ENCODE peak calls at places on chromosomes 13 and 19, in four cellular contexts. One of them, this sample, is unnamed.

GRCh38 chr19:19549804-19550453 is 11.9 kb downstream of the CILP2 start:
- DNase-seq in aorta: no peak
- DNase-seq in HT-29: no peak
- DNase-seq in mesenteric fat pad: no peak
- DNase-seq in this sample: peak; percentile 26

GRCh38 chr13:46893820-46894533 is 2.9 kb downstream of the HTR2A start:
- DNase-seq in aorta: peak; percentile 79
- DNase-seq in mesenteric fat pad: peak; percentile 93
- DNase-seq in HT-29: peak; percentile 81
- DNase-seq in this sample: peak; percentile 55

GRCh38 chr13:112106467-112107141 is 39.7 kb downstream of the SOX1 start:
- DNase-seq in HT-29: no peak
- DNase-seq in aorta: no peak
- DNase-seq in mesenteric fat pad: no peak
- DNase-seq in this sample: no peak

GRCh38 chr13:98439896-98440295 is 137.0 kb downstream of the STK24 start:
- DNase-seq in HT-29: no peak
- DNase-seq in aorta: peak; percentile 30
- DNase-seq in mesenteric fat pad: no peak
- DNase-seq in this sample: no peak

GRCh38 chr19:2820112-2820702 is 539 bp downstream of the ZNF554 start:
- DNase-seq in HT-29: no peak
- DNase-seq in aorta: no peak
- DNase-seq in mesenteric fat pad: no peak
- DNase-seq in this sample: no peak

GRCh38 chr13:39855236-39855635 is 199.8 kb downstream of the COG6 start:
- DNase-seq in aorta: no peak
- DNase-seq in HT-29: no peak
- DNase-seq in mesenteric fat pad: no peak
- DNase-seq in this sample: no peak

GRCh38 chr13:51707468-51707867 is 96.5 kb downstream of the DHRS12 start:
- DNase-seq in mesenteric fat pad: no peak
- DNase-seq in HT-29: no peak
- DNase-seq in aorta: no peak
- DNase-seq in this sample: no peak

GRCh38 chr13:66219493-66219892 is 1010.6 kb downstream of the PCDH9 start:
- DNase-seq in mesenteric fat pad: no peak
- DNase-seq in HT-29: no peak
- DNase-seq in aorta: no peak
- DNase-seq in this sample: no peak

GRCh38 chr13:28037399-28037798 is 48.9 kb upstream of the URAD start:
- DNase-seq in mesenteric fat pad: no peak
- DNase-seq in aorta: no peak
- DNase-seq in HT-29: no peak
- DNase-seq in this sample: no peak

GRCh38 chr19:14089412-14089661 is 1.2 kb downstream of the SAMD1 start:
- DNase-seq in aorta: no peak
- DNase-seq in mesenteric fat pad: no peak
- DNase-seq in HT-29: no peak
- DNase-seq in this sample: no peak

GRCh38 chr13:111904166-111904565 is 162.8 kb upstream of the SOX1 start:
- DNase-seq in HT-29: no peak
- DNase-seq in mesenteric fat pad: no peak
- DNase-seq in aorta: no peak
- DNase-seq in this sample: no peak

GRCh38 chr13:28179974-28180373 is 41.6 kb downstream of the PAN3 start:
- DNase-seq in HT-29: no peak
- DNase-seq in aorta: no peak
- DNase-seq in mesenteric fat pad: no peak
- DNase-seq in this sample: no peak

GRCh38 chr13:57314897-57315520 is 148.0 kb downstream of the PRR20E start:
- DNase-seq in mesenteric fat pad: no peak
- DNase-seq in HT-29: no peak
- DNase-seq in aorta: no peak
- DNase-seq in this sample: no peak

GRCh38 chr13:110538632-110539031 is 22.9 kb downstream of the RAB20 start:
- DNase-seq in mesenteric fat pad: no peak
- DNase-seq in HT-29: no peak
- DNase-seq in aorta: peak; percentile 79
- DNase-seq in this sample: no peak

GRCh38 chr13:53310786-53311185 is 282.2 kb downstream of the OLFM4 start:
- DNase-seq in HT-29: no peak
- DNase-seq in mesenteric fat pad: no peak
- DNase-seq in aorta: no peak
- DNase-seq in this sample: no peak

GRCh38 chr13:34469212-34469983 is 472.7 kb upstream of the NBEA start:
- DNase-seq in mesenteric fat pad: no peak
- DNase-seq in HT-29: peak; percentile 81
- DNase-seq in aorta: no peak
- DNase-seq in this sample: no peak

GRCh38 chr19:32022044-32022945 is 323.1 kb upstream of the ZNF507 start:
- DNase-seq in aorta: no peak
- DNase-seq in mesenteric fat pad: no peak
- DNase-seq in HT-29: no peak
- DNase-seq in this sample: no peak

GRCh38 chr19:28929026-28929425 is 283.9 kb downstream of the UQCRFS1 start:
- DNase-seq in aorta: no peak
- DNase-seq in mesenteric fat pad: no peak
- DNase-seq in HT-29: no peak
- DNase-seq in this sample: no peak

GRCh38 chr19:8615813-8616596 is 5.5 kb upstream of the ADAMTS10 start:
- DNase-seq in mesenteric fat pad: no peak
- DNase-seq in HT-29: peak; percentile 38
- DNase-seq in aorta: peak; percentile 81
- DNase-seq in this sample: peak; percentile 58

GRCh38 chr13:27158335-27158734 is 13.3 kb downstream of the USP12 start:
- DNase-seq in HT-29: no peak
- DNase-seq in aorta: no peak
- DNase-seq in mesenteric fat pad: no peak
- DNase-seq in this sample: no peak

GRCh38 chr13:110242615-110243014 is 64.3 kb downstream of the COL4A1 start:
- DNase-seq in aorta: no peak
- DNase-seq in mesenteric fat pad: no peak
- DNase-seq in HT-29: no peak
- DNase-seq in this sample: no peak

GRCh38 chr19:12224676-12225075 is 61.8 kb downstream of the ZNF136 start:
- DNase-seq in HT-29: no peak
- DNase-seq in mesenteric fat pad: no peak
- DNase-seq in aorta: no peak
- DNase-seq in this sample: no peak

GRCh38 chr13:60572003-60572792 is 175.2 kb downstream of the TDRD3 start:
- DNase-seq in HT-29: peak; percentile 46
- DNase-seq in mesenteric fat pad: no peak
- DNase-seq in aorta: no peak
- DNase-seq in this sample: no peak

GRCh38 chr19:40416918-40417713 is 3.9 kb upstream of the PRX start:
- DNase-seq in HT-29: peak; percentile 56
- DNase-seq in aorta: peak; percentile 79
- DNase-seq in mesenteric fat pad: no peak
- DNase-seq in this sample: no peak

GRCh38 chr19:27392027-27392632 is 1820.8 kb downstream of the UQCRFS1 start:
- DNase-seq in HT-29: no peak
- DNase-seq in aorta: no peak
- DNase-seq in mesenteric fat pad: peak; percentile 71
- DNase-seq in this sample: no peak

GRCh38 chr19:45368737-45369340 is 1.5 kb downstream of the ERCC2 start:
- DNase-seq in HT-29: no peak
- DNase-seq in mesenteric fat pad: no peak
- DNase-seq in aorta: no peak
- DNase-seq in this sample: no peak

GRCh38 chr13:95355491-95355890 is 54.2 kb upstream of the ABCC4 start:
- DNase-seq in HT-29: peak; percentile 19
- DNase-seq in aorta: no peak
- DNase-seq in mesenteric fat pad: no peak
- DNase-seq in this sample: no peak

GRCh38 chr19:1959928-1960589 is 19.1 kb downstream of the CSNK1G2 start:
- DNase-seq in mesenteric fat pad: no peak
- DNase-seq in aorta: no peak
- DNase-seq in HT-29: no peak
- DNase-seq in this sample: no peak

GRCh38 chr13:44540761-44541434 is 35.2 kb downstream of the TSC22D1 start:
- DNase-seq in aorta: no peak
- DNase-seq in mesenteric fat pad: no peak
- DNase-seq in HT-29: no peak
- DNase-seq in this sample: no peak

GRCh38 chr13:108213946-108214345 is 1.4 kb downstream of the LIG4 start:
- DNase-seq in HT-29: no peak
- DNase-seq in aorta: no peak
- DNase-seq in mesenteric fat pad: no peak
- DNase-seq in this sample: no peak

GRCh38 chr19:21482863-21483276 is 22.5 kb upstream of the ZNF429 start:
- DNase-seq in mesenteric fat pad: no peak
- DNase-seq in HT-29: no peak
- DNase-seq in aorta: peak; percentile 89
- DNase-seq in this sample: peak; percentile 66

GRCh38 chr19:11291991-11292390 is 4.0 kb upstream of the TSPAN16 start:
- DNase-seq in HT-29: no peak
- DNase-seq in aorta: no peak
- DNase-seq in mesenteric fat pad: no peak
- DNase-seq in this sample: no peak

GRCh38 chr19:48681127-48681470 is 8.3 kb upstream of the NTN5 start:
- DNase-seq in HT-29: no peak
- DNase-seq in mesenteric fat pad: no peak
- DNase-seq in aorta: no peak
- DNase-seq in this sample: no peak